ENCODE peak calls at places on chromosome 6, in nine cellular contexts. D is COR-L47, H is NCI-H1105, E is ACHN, C is A172, Q is testis, F is amniotic stem cell, S is AML-193, L is AG08395. W is an unnamed sample.

GRCh38 chr6:121760640-121761213 is 325.3 kb downstream of the GJA1 start:
- DNase-seq in H (no peak), F (no peak), C (peak), L (no peak), Q (no peak), D (no peak), E (no peak), S (no peak), W (no peak)

GRCh38 chr6:109977791-109978173 is 329 bp upstream of the GPR6 start:
- DNase-seq in E (no peak), L (no peak), Q (no peak), F (no peak), H (no peak), C (no peak), S (no peak), D (no peak), W (no peak)

GRCh38 chr6:167350322-167350721 is 25.4 kb downstream of the TTLL2 start:
- DNase-seq in H (no peak), Q (no peak), E (no peak), S (no peak), F (no peak), L (no peak), D (peak), C (no peak), W (no peak)

GRCh38 chr6:35401514-35401913 is 50.6 kb upstream of the FANCE start:
- DNase-seq in E (no peak), H (no peak), S (no peak), C (no peak), D (no peak), L (no peak), Q (no peak), F (no peak), W (no peak)

GRCh38 chr6:100751590-100751989 is 129.5 kb downstream of the ASCC3 start:
- DNase-seq in S (no peak), F (no peak), Q (no peak), D (no peak), H (no peak), C (no peak), L (no peak), E (no peak), W (no peak)

GRCh38 chr6:159969204-159969912 is 476 bp downstream of the IGF2R start:
- DNase-seq in D (no peak), F (no peak), L (peak), Q (peak), C (no peak), H (peak), S (no peak), E (peak), W (no peak)

GRCh38 chr6:152246554-152247337 is 390.4 kb downstream of the SYNE1 start:
- DNase-seq in F (no peak), D (no peak), Q (no peak), C (no peak), H (no peak), E (no peak), S (no peak), L (peak), W (no peak)

GRCh38 chr6:49142422-49143151 is 320.5 kb downstream of the MMUT start:
- DNase-seq in L (no peak), S (no peak), H (no peak), Q (no peak), F (no peak), E (no peak), C (no peak), D (peak), W (no peak)

GRCh38 chr6:33616913-33617312 is 4.2 kb upstream of the ITPR3 start:
- DNase-seq in D (no peak), F (no peak), L (no peak), S (no peak), E (no peak), Q (no peak), C (no peak), H (no peak), W (no peak)

GRCh38 chr6:163419413-163420314 is 5.1 kb downstream of the QKI start:
- DNase-seq in C (no peak), H (no peak), D (no peak), L (no peak), S (no peak), Q (no peak), F (no peak), E (peak), W (no peak)

GRCh38 chr6:131900231-131900630 is 50.9 kb downstream of the CCN2 start:
- DNase-seq in H (no peak), F (no peak), D (no peak), L (no peak), Q (no peak), E (no peak), C (no peak), S (no peak), W (no peak)

GRCh38 chr6:20211941-20212391 is 303 bp downstream of the MBOAT1 start:
- DNase-seq in F (no peak), L (no peak), C (no peak), Q (no peak), E (no peak), S (peak), D (no peak), H (peak), W (no peak)

GRCh38 chr6:14705841-14706377 is 540.0 kb upstream of the JARID2 start:
- DNase-seq in E (no peak), S (no peak), D (no peak), L (no peak), H (no peak), Q (no peak), C (no peak), F (no peak), W (no peak)

GRCh38 chr6:44245912-44246662 is 814 bp upstream of the HSP90AB1 start:
- DNase-seq in F (no peak), D (peak), E (peak), S (peak), Q (peak), C (peak), L (peak), H (peak), W (no peak)

GRCh38 chr6:154138806-154139205 is 99.8 kb downstream of the OPRM1 start:
- DNase-seq in S (no peak), C (peak), H (no peak), Q (no peak), F (no peak), D (no peak), L (no peak), E (no peak), W (no peak)

GRCh38 chr6:31171931-31172882 is 1.7 kb upstream of the POU5F1 start:
- DNase-seq in S (no peak), F (no peak), L (no peak), H (no peak), C (no peak), D (no peak), E (no peak), Q (no peak), W (no peak)

GRCh38 chr6:112235956-112236355 is 18.4 kb downstream of the LAMA4 start:
- DNase-seq in Q (no peak), C (no peak), F (no peak), S (no peak), E (no peak), H (no peak), D (no peak), L (no peak), W (no peak)

GRCh38 chr6:47519279-47519678 is 41.7 kb downstream of the CD2AP start:
- DNase-seq in F (no peak), Q (no peak), S (no peak), D (no peak), L (no peak), H (no peak), C (no peak), E (no peak), W (no peak)

GRCh38 chr6:82842721-82843120 is 222.9 kb downstream of the UBE3D start:
- DNase-seq in S (no peak), D (no peak), E (peak), C (peak), Q (no peak), F (peak), H (no peak), L (peak), W (peak)

GRCh38 chr6:20582586-20583446 is 48.6 kb downstream of the CDKAL1 start:
- DNase-seq in S (no peak), Q (no peak), H (no peak), F (no peak), D (no peak), E (no peak), L (no peak), C (no peak), W (no peak)

GRCh38 chr6:80469977-80470376 is 363.5 kb downstream of the BCKDHB start:
- DNase-seq in E (no peak), D (no peak), C (no peak), Q (no peak), H (no peak), F (no peak), L (no peak), S (no peak), W (no peak)

GRCh38 chr6:121597654-121598053 is 162.2 kb downstream of the GJA1 start:
- DNase-seq in H (no peak), F (peak), E (no peak), D (no peak), Q (no peak), L (peak), C (peak), S (no peak), W (peak)

GRCh38 chr6:112176175-112176574 is 78.2 kb downstream of the LAMA4 start:
- DNase-seq in Q (no peak), C (no peak), L (no peak), F (no peak), E (no peak), H (no peak), S (no peak), D (no peak), W (no peak)

GRCh38 chr6:41976794-41977484 is 35.3 kb upstream of the CCND3 start:
- DNase-seq in L (peak), C (peak), E (no peak), H (no peak), D (no peak), F (peak), S (no peak), Q (no peak), W (no peak)

GRCh38 chr6:98880486-98880885 is 46.1 kb downstream of the POU3F2 start:
- DNase-seq in E (no peak), S (no peak), H (peak), F (no peak), L (no peak), Q (no peak), D (no peak), C (no peak), W (no peak)

GRCh38 chr6:159978291-159979135 is 9.6 kb downstream of the IGF2R start:
- DNase-seq in C (peak), Q (no peak), H (no peak), E (peak), D (peak), L (no peak), F (no peak), S (no peak), W (no peak)

GRCh38 chr6:110415297-110415916 is at the start of gene DDO:
- DNase-seq in H (no peak), F (no peak), D (no peak), E (peak), L (peak), C (peak), S (no peak), Q (no peak), W (no peak)

GRCh38 chr6:12014027-12014872 is 2.1 kb downstream of the HIVEP1 start:
- DNase-seq in D (no peak), Q (no peak), H (no peak), F (no peak), C (peak), E (no peak), L (peak), S (no peak), W (no peak)

GRCh38 chr6:6390849-6391602 is 70.6 kb upstream of the F13A1 start:
- DNase-seq in L (no peak), D (no peak), H (no peak), Q (no peak), F (no peak), E (no peak), C (no peak), S (no peak), W (no peak)

GRCh38 chr6:33213989-33214335 is 5.7 kb downstream of the RING1 start:
- DNase-seq in F (no peak), D (no peak), L (no peak), S (no peak), E (no peak), H (no peak), C (no peak), Q (no peak), W (no peak)

GRCh38 chr6:121616411-121616810 is 181.0 kb downstream of the GJA1 start:
- DNase-seq in L (no peak), H (no peak), C (no peak), D (no peak), E (no peak), F (no peak), S (no peak), Q (no peak), W (no peak)

GRCh38 chr6:161227004-161227950 is 46.6 kb downstream of the AGPAT4 start:
- DNase-seq in D (no peak), H (no peak), L (no peak), S (no peak), Q (no peak), E (no peak), F (no peak), C (no peak), W (no peak)

GRCh38 chr6:27902335-27903314 is 9.6 kb downstream of the OR2B2 start:
- DNase-seq in Q (peak), L (peak), D (peak), H (peak), S (peak), F (peak), C (peak), E (peak), W (peak)

GRCh38 chr6:11828185-11828897 is 49.7 kb upstream of the ADTRP start:
- DNase-seq in H (no peak), Q (no peak), F (no peak), C (no peak), D (no peak), E (no peak), L (no peak), S (no peak), W (peak)

GRCh38 chr6:82364087-82365010 is 732 bp downstream of the TPBG start:
- DNase-seq in D (peak), C (peak), E (peak), S (no peak), H (peak), F (peak), Q (peak), L (peak), W (no peak)

GRCh38 chr6:137043710-137044365 is 927 bp downstream of the IL20RA start:
- DNase-seq in H (no peak), Q (peak), C (no peak), S (no peak), F (peak), D (peak), L (peak), E (peak), W (no peak)

GRCh38 chr6:169921853-169922779 is 170.7 kb downstream of the ERMARD start:
- DNase-seq in H (no peak), L (no peak), D (no peak), Q (no peak), S (no peak), F (no peak), C (no peak), E (no peak), W (no peak)

W was measured in BJ.